ENCODE peak calls at places on chromosomes 16 and 17, in five cellular contexts. R is brain microvascular endothelial cell, X is spleen, L is hepatocyte, M is tibial artery. E is an unnamed sample.

GRCh38 chr16:9099131-9099625 is 7.7 kb downstream of the HAPSTR1 start:
- DNase-seq in R (peak; percentile 22), X (peak; percentile 70), L (no peak), M (no peak), E (no peak)

GRCh38 chr17:80446645-80447405 is 29.6 kb downstream of the NPTX1 start:
- DNase-seq in R (no peak), X (no peak), L (no peak), M (no peak), E (no peak)

GRCh38 chr16:11232852-11233726 is 22.9 kb downstream of the SOCS1 start:
- DNase-seq in R (no peak), X (peak; percentile 93), L (no peak), M (no peak), E (no peak)

GRCh38 chr16:4244254-4244812 is 2.5 kb upstream of the SRL start:
- DNase-seq in R (no peak), X (no peak), L (peak; percentile 58), M (no peak), E (no peak)

GRCh38 chr16:70770968-70771552 is 29.9 kb downstream of the VAC14 start:
- DNase-seq in R (peak; percentile 58), X (no peak), L (peak; percentile 72), M (peak; percentile 79), E (peak; percentile 37)

GRCh38 chr17:72394531-72394930 is 273.7 kb downstream of the SOX9 start:
- DNase-seq in R (no peak), X (no peak), L (no peak), M (no peak), E (no peak)

GRCh38 chr17:72030067-72030899 is 90.5 kb upstream of the SOX9 start:
- DNase-seq in R (peak; percentile 52), X (no peak), L (peak; percentile 68), M (no peak), E (no peak)

GRCh38 chr16:88012360-88012759 is 61.1 kb downstream of the BANP start:
- DNase-seq in R (no peak), X (no peak), L (no peak), M (peak; percentile 11), E (no peak)

GRCh38 chr16:695355-696089 is 5.3 kb upstream of the WDR24 start:
- DNase-seq in R (no peak), X (peak; percentile 88), L (no peak), M (no peak), E (peak; percentile 41)

GRCh38 chr16:84375773-84376172 is 7.4 kb downstream of the ATP2C2 start:
- DNase-seq in R (no peak), X (peak; percentile 24), L (no peak), M (no peak), E (no peak)

GRCh38 chr16:30875881-30876791 is 17.7 kb downstream of the BCL7C start:
- DNase-seq in R (no peak), X (no peak), L (no peak), M (no peak), E (no peak)

GRCh38 chr17:61399131-61400057 is at the start of gene TBX2:
- DNase-seq in R (peak; percentile 96), X (peak; percentile 74), L (peak; percentile 87), M (peak; percentile 95), E (no peak)

GRCh38 chr17:39027037-39027436 is 59.8 kb upstream of the FBXO47 start:
- DNase-seq in R (no peak), X (no peak), L (peak; percentile 68), M (peak; percentile 76), E (no peak)

GRCh38 chr17:37774508-37774907 is 29.6 kb upstream of the HNF1B start:
- DNase-seq in R (no peak), X (no peak), L (no peak), M (no peak), E (no peak)

GRCh38 chr16:78184554-78185183 is 85.2 kb downstream of the WWOX start:
- DNase-seq in R (peak; percentile 30), X (no peak), L (peak; percentile 59), M (no peak), E (no peak)

GRCh38 chr17:75219815-75220214 is 14.3 kb downstream of the NUP85 start:
- DNase-seq in R (no peak), X (no peak), L (no peak), M (no peak), E (no peak)

GRCh38 chr16:68235882-68236803 is at the start of gene ESRP2:
- DNase-seq in R (no peak), X (peak; percentile 86), L (peak; percentile 95), M (peak; percentile 73), E (no peak)

GRCh38 chr17:80864751-80865150 is 126.9 kb upstream of the CHMP6 start:
- DNase-seq in R (no peak), X (peak; percentile 37), L (no peak), M (no peak), E (no peak)

GRCh38 chr16:13307255-13307654 is 405.9 kb downstream of the SHISA9 start:
- DNase-seq in R (peak; percentile 5), X (no peak), L (no peak), M (no peak), E (no peak)

GRCh38 chr16:30652005-30652296 is 1.2 kb downstream of the PRR14 start:
- DNase-seq in R (no peak), X (no peak), L (no peak), M (no peak), E (no peak)

GRCh38 chr16:89103781-89104180 is 10.1 kb downstream of the ACSF3 start:
- DNase-seq in R (no peak), X (peak; percentile 70), L (no peak), M (no peak), E (no peak)

GRCh38 chr17:77280304-77280910 is 139.6 kb downstream of the SEC14L1 start:
- DNase-seq in R (no peak), X (no peak), L (peak; percentile 40), M (no peak), E (no peak)

GRCh38 chr17:75566456-75567233 is 21.0 kb upstream of the MYO15B start:
- DNase-seq in R (no peak), X (no peak), L (no peak), M (no peak), E (no peak)

GRCh38 chr17:80662557-80662956 is 117.9 kb downstream of the RPTOR start:
- DNase-seq in R (no peak), X (no peak), L (no peak), M (no peak), E (no peak)

GRCh38 chr17:3792481-3792880 is 8.5 kb downstream of the ITGAE start:
- DNase-seq in R (no peak), X (no peak), L (no peak), M (no peak), E (peak; percentile 19)

GRCh38 chr16:89273741-89274472 is 56.4 kb downstream of the ZNF778 start:
- DNase-seq in R (no peak), X (no peak), L (no peak), M (peak; percentile 53), E (no peak)

GRCh38 chr16:62966626-62967025 is 930.4 kb upstream of the CDH8 start:
- DNase-seq in R (no peak), X (no peak), L (no peak), M (no peak), E (no peak)

GRCh38 chr17:38853292-38854219 is at the start of gene RPL23:
- DNase-seq in R (peak; percentile 95), X (peak; percentile 96), L (peak; percentile 99), M (peak; percentile 97), E (peak; percentile 86)

GRCh38 chr17:78790552-78790951 is 8.5 kb upstream of the CYTH1 start:
- DNase-seq in R (no peak), X (no peak), L (no peak), M (peak; percentile 55), E (no peak)

GRCh38 chr17:50596191-50597037 is 35.9 kb downstream of the CACNA1G start:
- DNase-seq in R (no peak), X (no peak), L (peak; percentile 37), M (no peak), E (peak; percentile 46)

GRCh38 chr17:67779098-67779672 is 46.1 kb upstream of the BPTF start:
- DNase-seq in R (peak; percentile 87), X (peak; percentile 74), L (peak; percentile 53), M (no peak), E (no peak)
- H3K27ac ChIP-seq in R (no peak overlapping the region), X (no peak overlapping the region), L (no peak overlapping the region), M (no peak overlapping the region), E (no peak overlapping the region)

GRCh38 chr17:59839646-59840328 is 53.0 kb downstream of the TUBD1 start:
- DNase-seq in R (peak; percentile 26), X (no peak), L (peak; percentile 13), M (no peak), E (no peak)
- H3K27ac ChIP-seq in R (peak overlapping the region; percentile 99), X (peak overlapping the region; percentile 94), L (peak overlapping the region; percentile 99), M (peak overlapping the region; percentile 88), E (peak overlapping the region; percentile 14)

DNA sequence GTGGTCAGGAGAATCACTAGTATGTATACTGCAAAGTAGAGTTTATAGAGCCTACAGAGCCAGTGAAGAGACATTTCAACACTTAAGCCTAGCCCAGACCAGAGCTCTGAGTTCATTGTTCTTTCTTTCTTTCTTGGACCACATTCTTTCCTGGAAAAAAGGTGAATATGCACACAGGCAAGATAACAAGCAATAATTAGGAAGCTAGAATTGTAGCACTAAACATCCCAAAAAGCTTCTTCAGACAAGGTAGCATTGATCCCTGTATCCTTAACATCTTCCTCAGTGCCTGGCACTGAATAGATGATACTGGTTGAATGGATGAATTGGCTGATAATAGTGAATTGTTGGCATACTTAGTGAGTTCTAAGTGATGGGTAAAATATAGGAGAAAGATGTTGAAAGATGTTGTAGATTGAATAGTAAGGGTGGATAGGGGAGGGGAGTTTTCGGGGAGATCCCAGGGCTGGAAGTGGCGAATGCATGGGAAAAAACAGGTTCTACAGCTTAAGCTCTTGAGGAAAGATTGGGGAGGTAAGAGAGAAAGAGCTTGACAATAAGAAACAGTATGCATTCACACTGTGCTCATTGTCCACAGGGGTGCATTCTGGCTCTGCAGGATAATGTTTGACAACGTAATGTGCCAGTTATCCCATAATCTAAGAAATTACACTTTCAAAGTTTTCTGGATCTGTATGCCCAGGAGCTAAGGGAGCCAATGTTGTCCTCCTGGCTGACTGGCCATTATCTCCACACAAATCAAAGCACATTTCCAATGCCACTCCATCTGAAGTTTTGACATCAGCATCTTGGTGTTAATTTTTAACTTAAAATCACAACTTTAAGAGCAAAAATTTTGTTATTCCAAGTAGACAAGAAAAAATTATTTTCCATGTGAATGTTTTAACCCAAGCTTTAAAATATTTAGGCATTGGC is 35.6 kb downstream of the TUBD1 start:
- DNase-seq in R (no peak), X (no peak), L (no peak), M (no peak), E (no peak)
- H3K27ac ChIP-seq in R (no peak overlapping the region), X (no peak overlapping the region), L (peak overlapping the region; percentile 77), M (no peak overlapping the region), E (no peak overlapping the region)

GRCh38 chr16:55149622-55150021 is 174.4 kb upstream of the IRX6 start:
- DNase-seq in R (no peak), X (no peak), L (no peak), M (no peak), E (no peak)

GRCh38 chr16:55144656-55145055 is 179.3 kb upstream of the IRX6 start:
- DNase-seq in R (no peak), X (no peak), L (no peak), M (no peak), E (no peak)

GRCh38 chr16:55145771-55146603 is 178.0 kb upstream of the IRX6 start:
- DNase-seq in R (no peak), X (no peak), L (no peak), M (no peak), E (no peak)

GRCh38 chr16:55146939-55147338 is 177.1 kb upstream of the IRX6 start:
- DNase-seq in R (no peak), X (no peak), L (peak; percentile 13), M (no peak), E (no peak)

DNA sequence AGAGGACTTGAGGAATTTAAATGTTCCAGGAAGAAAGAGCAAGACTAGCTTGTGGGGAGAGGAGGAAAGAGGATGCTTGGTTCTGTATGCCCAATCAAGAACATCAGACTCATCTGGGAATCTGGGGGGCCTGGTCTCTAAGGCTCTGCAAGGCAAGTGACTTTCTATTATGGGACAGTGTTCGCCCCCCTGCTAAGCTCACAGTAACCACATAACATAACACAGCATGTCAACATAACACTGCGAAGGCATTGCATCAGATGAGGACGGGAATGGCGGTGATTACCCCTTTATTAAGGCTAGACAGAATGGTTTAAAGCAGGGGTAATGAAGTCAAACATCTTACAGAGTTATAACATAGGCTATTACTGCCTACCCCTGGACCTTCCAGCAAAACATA is 176.6 kb upstream of the IRX6 start:
- DNase-seq in R (no peak), X (no peak), L (no peak), M (no peak), E (no peak)
- H3K27ac ChIP-seq in R (no peak overlapping the region), X (no peak overlapping the region), L (no peak overlapping the region), M (no peak overlapping the region), E (no peak overlapping the region)

E was measured in caudate nucleus.